ENCODE peak calls at places on chromosomes 6 and 20, in seven cellular contexts. One of them, this sample, is unnamed.
A peak's percentile ranks its signal among the peaks of the same experiment; 100 is the strongest.

GRCh38 chr6:136738178-136739057 is 53.9 kb downstream of the MAP3K5 start:
- DNase-seq in astrocyte of the cerebellum: no peak
- DNase-seq in posterior cingulate gyrus: no peak
- DNase-seq in retina: no peak
- DNase-seq in fibroblast of pulmonary artery: peak; percentile 62
- DNase-seq in right lobe of liver: no peak
- DNase-seq in hepatic stellate cell: no peak
- DNase-seq in this sample: no peak

GRCh38 chr6:42279966-42280629 is 62.4 kb upstream of the MRPS10 start:
- DNase-seq in astrocyte of the cerebellum: no peak
- DNase-seq in posterior cingulate gyrus: no peak
- DNase-seq in retina: no peak
- DNase-seq in fibroblast of pulmonary artery: peak; percentile 76
- DNase-seq in right lobe of liver: no peak
- DNase-seq in hepatic stellate cell: peak; percentile 63
- DNase-seq in this sample: no peak

GRCh38 chr20:44247131-44247571 is at the start of gene GDAP1L1:
- DNase-seq in astrocyte of the cerebellum: no peak
- DNase-seq in posterior cingulate gyrus: peak; percentile 69
- DNase-seq in retina: peak; percentile 81
- DNase-seq in fibroblast of pulmonary artery: no peak
- DNase-seq in right lobe of liver: no peak
- DNase-seq in hepatic stellate cell: peak; percentile 27
- DNase-seq in this sample: no peak

GRCh38 chr6:152277826-152278247 is 359.3 kb downstream of the SYNE1 start:
- DNase-seq in astrocyte of the cerebellum: no peak
- DNase-seq in posterior cingulate gyrus: no peak
- DNase-seq in retina: no peak
- DNase-seq in fibroblast of pulmonary artery: no peak
- DNase-seq in right lobe of liver: peak; percentile 85
- DNase-seq in hepatic stellate cell: no peak
- DNase-seq in this sample: no peak

GRCh38 chr6:70385931-70386330 is 27.4 kb upstream of the FAM135A start:
- DNase-seq in astrocyte of the cerebellum: no peak
- DNase-seq in posterior cingulate gyrus: no peak
- DNase-seq in retina: no peak
- DNase-seq in fibroblast of pulmonary artery: peak; percentile 22
- DNase-seq in right lobe of liver: no peak
- DNase-seq in hepatic stellate cell: no peak
- DNase-seq in this sample: no peak

GRCh38 chr6:167984144-167984719 is 13.2 kb upstream of the KIF25 start:
- DNase-seq in astrocyte of the cerebellum: no peak
- DNase-seq in posterior cingulate gyrus: no peak
- DNase-seq in retina: no peak
- DNase-seq in fibroblast of pulmonary artery: no peak
- DNase-seq in right lobe of liver: no peak
- DNase-seq in hepatic stellate cell: no peak
- DNase-seq in this sample: no peak

GRCh38 chr20:25437153-25437581 is 29.7 kb downstream of the GINS1 start:
- DNase-seq in astrocyte of the cerebellum: no peak
- DNase-seq in posterior cingulate gyrus: no peak
- DNase-seq in retina: no peak
- DNase-seq in fibroblast of pulmonary artery: peak; percentile 23
- DNase-seq in right lobe of liver: no peak
- DNase-seq in hepatic stellate cell: no peak
- DNase-seq in this sample: no peak

GRCh38 chr20:51417245-51417560 is 125.3 kb downstream of the NFATC2 start:
- DNase-seq in astrocyte of the cerebellum: no peak
- DNase-seq in posterior cingulate gyrus: no peak
- DNase-seq in retina: no peak
- DNase-seq in fibroblast of pulmonary artery: no peak
- DNase-seq in right lobe of liver: no peak
- DNase-seq in hepatic stellate cell: no peak
- DNase-seq in this sample: no peak

GRCh38 chr6:89976141-89977020 is 82.1 kb downstream of the GJA10 start:
- DNase-seq in astrocyte of the cerebellum: no peak
- DNase-seq in posterior cingulate gyrus: no peak
- DNase-seq in retina: peak; percentile 67
- DNase-seq in fibroblast of pulmonary artery: no peak
- DNase-seq in right lobe of liver: no peak
- DNase-seq in hepatic stellate cell: no peak
- DNase-seq in this sample: no peak

GRCh38 chr6:11947569-11947968 is 64.5 kb upstream of the HIVEP1 start:
- DNase-seq in astrocyte of the cerebellum: no peak
- DNase-seq in posterior cingulate gyrus: no peak
- DNase-seq in retina: no peak
- DNase-seq in fibroblast of pulmonary artery: no peak
- DNase-seq in right lobe of liver: no peak
- DNase-seq in hepatic stellate cell: no peak
- DNase-seq in this sample: no peak

GRCh38 chr20:9359561-9360308 is 154.7 kb upstream of the LAMP5 start:
- DNase-seq in astrocyte of the cerebellum: peak; percentile 73
- DNase-seq in posterior cingulate gyrus: no peak
- DNase-seq in retina: peak; percentile 68
- DNase-seq in fibroblast of pulmonary artery: peak; percentile 82
- DNase-seq in right lobe of liver: no peak
- DNase-seq in hepatic stellate cell: no peak
- DNase-seq in this sample: no peak

GRCh38 chr6:37653933-37654565 is 43.6 kb downstream of the MDGA1 start:
- DNase-seq in astrocyte of the cerebellum: no peak
- DNase-seq in posterior cingulate gyrus: no peak
- DNase-seq in retina: no peak
- DNase-seq in fibroblast of pulmonary artery: peak; percentile 47
- DNase-seq in right lobe of liver: no peak
- DNase-seq in hepatic stellate cell: peak; percentile 51
- DNase-seq in this sample: peak; percentile 46

GRCh38 chr6:136435096-136435495 is 115.1 kb downstream of the MAP7 start:
- DNase-seq in astrocyte of the cerebellum: no peak
- DNase-seq in posterior cingulate gyrus: no peak
- DNase-seq in retina: no peak
- DNase-seq in fibroblast of pulmonary artery: no peak
- DNase-seq in right lobe of liver: no peak
- DNase-seq in hepatic stellate cell: no peak
- DNase-seq in this sample: no peak

GRCh38 chr6:149014631-149015171 is 267.9 kb downstream of the UST start:
- DNase-seq in astrocyte of the cerebellum: no peak
- DNase-seq in posterior cingulate gyrus: no peak
- DNase-seq in retina: no peak
- DNase-seq in fibroblast of pulmonary artery: peak; percentile 71
- DNase-seq in right lobe of liver: no peak
- DNase-seq in hepatic stellate cell: no peak
- DNase-seq in this sample: no peak

GRCh38 chr20:56460459-56460858 is 8.0 kb upstream of the RTF2 start:
- DNase-seq in astrocyte of the cerebellum: no peak
- DNase-seq in posterior cingulate gyrus: no peak
- DNase-seq in retina: no peak
- DNase-seq in fibroblast of pulmonary artery: no peak
- DNase-seq in right lobe of liver: no peak
- DNase-seq in hepatic stellate cell: no peak
- DNase-seq in this sample: no peak

GRCh38 chr20:56566621-56567020 is 33.6 kb downstream of the FAM209B start:
- DNase-seq in astrocyte of the cerebellum: no peak
- DNase-seq in posterior cingulate gyrus: no peak
- DNase-seq in retina: no peak
- DNase-seq in fibroblast of pulmonary artery: no peak
- DNase-seq in right lobe of liver: no peak
- DNase-seq in hepatic stellate cell: no peak
- DNase-seq in this sample: no peak

GRCh38 chr6:133977983-133978895 is 25.2 kb downstream of the TBPL1 start:
- DNase-seq in astrocyte of the cerebellum: peak; percentile 26
- DNase-seq in posterior cingulate gyrus: no peak
- DNase-seq in retina: no peak
- DNase-seq in fibroblast of pulmonary artery: peak; percentile 79
- DNase-seq in right lobe of liver: no peak
- DNase-seq in hepatic stellate cell: no peak
- DNase-seq in this sample: no peak

GRCh38 chr20:35269055-35269781 is 8.7 kb downstream of the MMP24OS start:
- DNase-seq in astrocyte of the cerebellum: peak; percentile 31
- DNase-seq in posterior cingulate gyrus: peak; percentile 56
- DNase-seq in retina: peak; percentile 76
- DNase-seq in fibroblast of pulmonary artery: peak; percentile 72
- DNase-seq in right lobe of liver: no peak
- DNase-seq in hepatic stellate cell: peak; percentile 87
- DNase-seq in this sample: peak; percentile 21

GRCh38 chr6:42390228-42390934 is 61.3 kb downstream of the TRERF1 start:
- DNase-seq in astrocyte of the cerebellum: no peak
- DNase-seq in posterior cingulate gyrus: no peak
- DNase-seq in retina: no peak
- DNase-seq in fibroblast of pulmonary artery: no peak
- DNase-seq in right lobe of liver: no peak
- DNase-seq in hepatic stellate cell: no peak
- DNase-seq in this sample: peak; percentile 35

GRCh38 chr6:74756903-74757302 is 448.9 kb downstream of the COL12A1 start:
- DNase-seq in astrocyte of the cerebellum: no peak
- DNase-seq in posterior cingulate gyrus: no peak
- DNase-seq in retina: no peak
- DNase-seq in fibroblast of pulmonary artery: no peak
- DNase-seq in right lobe of liver: no peak
- DNase-seq in hepatic stellate cell: no peak
- DNase-seq in this sample: no peak

GRCh38 chr6:4518506-4518905 is 257.7 kb upstream of the CDYL start:
- DNase-seq in astrocyte of the cerebellum: no peak
- DNase-seq in posterior cingulate gyrus: no peak
- DNase-seq in retina: no peak
- DNase-seq in fibroblast of pulmonary artery: peak; percentile 46
- DNase-seq in right lobe of liver: no peak
- DNase-seq in hepatic stellate cell: peak; percentile 44
- DNase-seq in this sample: no peak

GRCh38 chr6:163596174-163596573 is 181.7 kb downstream of the QKI start:
- DNase-seq in astrocyte of the cerebellum: no peak
- DNase-seq in posterior cingulate gyrus: no peak
- DNase-seq in retina: no peak
- DNase-seq in fibroblast of pulmonary artery: no peak
- DNase-seq in right lobe of liver: no peak
- DNase-seq in hepatic stellate cell: no peak
- DNase-seq in this sample: no peak

GRCh38 chr6:3165631-3166534 is 8.5 kb upstream of the TUBB2A start:
- DNase-seq in astrocyte of the cerebellum: no peak
- DNase-seq in posterior cingulate gyrus: no peak
- DNase-seq in retina: peak; percentile 33
- DNase-seq in fibroblast of pulmonary artery: peak; percentile 76
- DNase-seq in right lobe of liver: no peak
- DNase-seq in hepatic stellate cell: peak; percentile 43
- DNase-seq in this sample: no peak

GRCh38 chr20:22248052-22248667 is 336.2 kb downstream of the FOXA2 start:
- DNase-seq in astrocyte of the cerebellum: no peak
- DNase-seq in posterior cingulate gyrus: no peak
- DNase-seq in retina: peak; percentile 32
- DNase-seq in fibroblast of pulmonary artery: peak; percentile 9
- DNase-seq in right lobe of liver: no peak
- DNase-seq in hepatic stellate cell: no peak
- DNase-seq in this sample: no peak

GRCh38 chr20:3068986-3069900 is 2.2 kb upstream of the OXT start:
- DNase-seq in astrocyte of the cerebellum: no peak
- DNase-seq in posterior cingulate gyrus: no peak
- DNase-seq in retina: no peak
- DNase-seq in fibroblast of pulmonary artery: no peak
- DNase-seq in right lobe of liver: peak; percentile 88
- DNase-seq in hepatic stellate cell: no peak
- DNase-seq in this sample: peak; percentile 21

This sample was measured in activated T-cell treated with anti-CD3 and anti-CD28 coated beads for 4 hours.